ENCODE peak calls at places on chromosomes 5 and 9, in six cellular contexts. One of them, this sample, is unnamed.

GRCh38 chr9:132192728-132193127 is 30.9 kb downstream of the NTNG2 start:
- DNase-seq in IMR-90: peak; percentile 29
- DNase-seq in HepG2: no peak
- DNase-seq in Peyer's patch: no peak
- DNase-seq in ovary: no peak
- DNase-seq in HCT116: no peak
- DNase-seq in this sample: peak; percentile 47

GRCh38 chr9:130973686-130974281 is 34.7 kb upstream of the FIBCD1 start:
- DNase-seq in Peyer's patch: no peak
- DNase-seq in HCT116: no peak
- DNase-seq in HepG2: no peak
- DNase-seq in IMR-90: no peak
- DNase-seq in ovary: no peak
- DNase-seq in this sample: no peak

GRCh38 chr5:67319935-67320725 is 123.5 kb upstream of the CD180 start:
- DNase-seq in IMR-90: peak; percentile 40
- DNase-seq in Peyer's patch: no peak
- DNase-seq in HCT116: no peak
- DNase-seq in HepG2: no peak
- DNase-seq in ovary: no peak
- DNase-seq in this sample: no peak

GRCh38 chr5:40494631-40495030 is 185.1 kb upstream of the PTGER4 start:
- DNase-seq in ovary: no peak
- DNase-seq in IMR-90: no peak
- DNase-seq in HCT116: no peak
- DNase-seq in HepG2: no peak
- DNase-seq in Peyer's patch: no peak
- DNase-seq in this sample: no peak

GRCh38 chr5:134458234-134458633 is 46.6 kb upstream of the CDKN2AIPNL start:
- DNase-seq in ovary: no peak
- DNase-seq in HepG2: no peak
- DNase-seq in HCT116: no peak
- DNase-seq in Peyer's patch: no peak
- DNase-seq in IMR-90: peak; percentile 64
- DNase-seq in this sample: no peak

GRCh38 chr9:74950456-74950855 is 2.3 kb downstream of the C9orf40 start:
- DNase-seq in Peyer's patch: no peak
- DNase-seq in IMR-90: no peak
- DNase-seq in HepG2: no peak
- DNase-seq in HCT116: no peak
- DNase-seq in ovary: no peak
- DNase-seq in this sample: no peak

GRCh38 chr5:96875805-96876291 is 452 bp upstream of the ERAP2 start:
- DNase-seq in IMR-90: no peak
- DNase-seq in HCT116: no peak
- DNase-seq in ovary: no peak
- DNase-seq in HepG2: peak; percentile 73
- DNase-seq in Peyer's patch: no peak
- DNase-seq in this sample: no peak

GRCh38 chr5:169648725-169649124 is 11.7 kb downstream of the DOCK2 start:
- DNase-seq in HCT116: no peak
- DNase-seq in HepG2: no peak
- DNase-seq in Peyer's patch: no peak
- DNase-seq in ovary: no peak
- DNase-seq in IMR-90: peak; percentile 48
- DNase-seq in this sample: no peak

GRCh38 chr9:20980713-20981481 is 50.5 kb downstream of the HACD4 start:
- DNase-seq in ovary: no peak
- DNase-seq in HCT116: no peak
- DNase-seq in Peyer's patch: no peak
- DNase-seq in HepG2: no peak
- DNase-seq in IMR-90: peak; percentile 93
- DNase-seq in this sample: peak; percentile 54

GRCh38 chr9:5437254-5438216 is at the start of gene PLGRKT:
- DNase-seq in Peyer's patch: peak; percentile 98
- DNase-seq in HepG2: peak; percentile 93
- DNase-seq in HCT116: peak; percentile 80
- DNase-seq in ovary: peak; percentile 91
- DNase-seq in IMR-90: peak; percentile 87
- DNase-seq in this sample: peak; percentile 88

GRCh38 chr5:14286574-14287399 is 143.6 kb downstream of the TRIO start:
- DNase-seq in Peyer's patch: no peak
- DNase-seq in IMR-90: no peak
- DNase-seq in HepG2: no peak
- DNase-seq in ovary: no peak
- DNase-seq in HCT116: no peak
- DNase-seq in this sample: no peak

GRCh38 chr9:119375892-119376291 is 6.7 kb upstream of the BRINP1 start:
- DNase-seq in Peyer's patch: peak; percentile 47
- DNase-seq in ovary: no peak
- DNase-seq in HepG2: peak; percentile 29
- DNase-seq in IMR-90: no peak
- DNase-seq in HCT116: peak; percentile 2
- DNase-seq in this sample: no peak

GRCh38 chr9:112913326-112913725 is 22.6 kb upstream of the SLC46A2 start:
- DNase-seq in IMR-90: no peak
- DNase-seq in Peyer's patch: no peak
- DNase-seq in HepG2: no peak
- DNase-seq in HCT116: no peak
- DNase-seq in ovary: no peak
- DNase-seq in this sample: no peak

GRCh38 chr9:69971643-69972449 is 71.8 kb upstream of the MAMDC2 start:
- DNase-seq in HepG2: peak; percentile 27
- DNase-seq in Peyer's patch: peak; percentile 66
- DNase-seq in ovary: peak; percentile 83
- DNase-seq in IMR-90: peak; percentile 68
- DNase-seq in HCT116: peak; percentile 36
- DNase-seq in this sample: peak; percentile 66

GRCh38 chr5:32961066-32961429 is 249.9 kb downstream of the NPR3 start:
- DNase-seq in ovary: no peak
- DNase-seq in Peyer's patch: no peak
- DNase-seq in IMR-90: peak; percentile 31
- DNase-seq in HCT116: no peak
- DNase-seq in HepG2: no peak
- DNase-seq in this sample: no peak

GRCh38 chr9:98502976-98503325 is 205.8 kb downstream of the GABBR2 start:
- DNase-seq in HepG2: no peak
- DNase-seq in HCT116: no peak
- DNase-seq in ovary: no peak
- DNase-seq in IMR-90: peak; percentile 56
- DNase-seq in Peyer's patch: no peak
- DNase-seq in this sample: no peak

GRCh38 chr9:130539473-130540223 is 39.7 kb upstream of the FUBP3 start:
- DNase-seq in HepG2: no peak
- DNase-seq in IMR-90: peak; percentile 54
- DNase-seq in HCT116: peak; percentile 40
- DNase-seq in ovary: no peak
- DNase-seq in Peyer's patch: no peak
- DNase-seq in this sample: peak; percentile 39

GRCh38 chr5:54217826-54218503 is 92.4 kb downstream of the ARL15 start:
- DNase-seq in HCT116: peak; percentile 39
- DNase-seq in HepG2: peak; percentile 37
- DNase-seq in ovary: peak; percentile 14
- DNase-seq in IMR-90: peak; percentile 82
- DNase-seq in Peyer's patch: peak; percentile 53
- DNase-seq in this sample: peak; percentile 78

GRCh38 chr9:138083873-138084272 is 206.3 kb downstream of the CACNA1B start:
- DNase-seq in IMR-90: no peak
- DNase-seq in HCT116: no peak
- DNase-seq in HepG2: no peak
- DNase-seq in ovary: peak; percentile 1
- DNase-seq in Peyer's patch: peak; percentile 30
- DNase-seq in this sample: no peak

GRCh38 chr9:70438341-70438924 is 24.0 kb upstream of the KLF9 start:
- DNase-seq in ovary: no peak
- DNase-seq in Peyer's patch: peak; percentile 88
- DNase-seq in IMR-90: peak; percentile 73
- DNase-seq in HepG2: peak; percentile 24
- DNase-seq in HCT116: peak; percentile 68
- DNase-seq in this sample: peak; percentile 93

GRCh38 chr9:113903514-113904077 is 27.5 kb downstream of the ZNF618 start:
- DNase-seq in HCT116: no peak
- DNase-seq in ovary: no peak
- DNase-seq in HepG2: no peak
- DNase-seq in IMR-90: no peak
- DNase-seq in Peyer's patch: no peak
- DNase-seq in this sample: no peak

GRCh38 chr9:38057416-38058195 is 11.4 kb downstream of the SHB start:
- DNase-seq in ovary: no peak
- DNase-seq in HCT116: no peak
- DNase-seq in IMR-90: no peak
- DNase-seq in HepG2: no peak
- DNase-seq in Peyer's patch: no peak
- DNase-seq in this sample: no peak

GRCh38 chr5:68304421-68305052 is 89.0 kb downstream of the PIK3R1 start:
- DNase-seq in ovary: no peak
- DNase-seq in HCT116: no peak
- DNase-seq in Peyer's patch: no peak
- DNase-seq in IMR-90: no peak
- DNase-seq in HepG2: no peak
- DNase-seq in this sample: no peak

GRCh38 chr5:157100140-157100679 is 8.6 kb downstream of the HAVCR2 start:
- DNase-seq in Peyer's patch: no peak
- DNase-seq in ovary: no peak
- DNase-seq in IMR-90: peak; percentile 61
- DNase-seq in HepG2: no peak
- DNase-seq in HCT116: no peak
- DNase-seq in this sample: no peak

GRCh38 chr9:106621299-106621920 is 241.6 kb upstream of the ZNF462 start:
- DNase-seq in ovary: no peak
- DNase-seq in HCT116: no peak
- DNase-seq in HepG2: no peak
- DNase-seq in Peyer's patch: no peak
- DNase-seq in IMR-90: no peak
- DNase-seq in this sample: no peak

GRCh38 chr9:16398676-16399075 is 471.8 kb downstream of the BNC2 start:
- DNase-seq in ovary: no peak
- DNase-seq in IMR-90: no peak
- DNase-seq in HepG2: no peak
- DNase-seq in Peyer's patch: no peak
- DNase-seq in HCT116: no peak
- DNase-seq in this sample: no peak

GRCh38 chr5:110169461-110169860 is 479.7 kb downstream of the MAN2A1 start:
- DNase-seq in IMR-90: no peak
- DNase-seq in ovary: no peak
- DNase-seq in HCT116: no peak
- DNase-seq in Peyer's patch: no peak
- DNase-seq in HepG2: no peak
- DNase-seq in this sample: no peak

GRCh38 chr9:36487482-36488321 is 85.0 kb upstream of the MELK start:
- DNase-seq in Peyer's patch: peak; percentile 96
- DNase-seq in HCT116: peak; percentile 73
- DNase-seq in ovary: peak; percentile 92
- DNase-seq in HepG2: peak; percentile 80
- DNase-seq in IMR-90: peak; percentile 90
- DNase-seq in this sample: peak; percentile 88
- TF ChIP-seq POLR2A in Peyer's patch: peak; percentile 78
- TF ChIP-seq POLR2A in HCT116: peak; percentile 82
- TF ChIP-seq POLR2A in ovary: peak; percentile 78
- TF ChIP-seq POLR2A in HepG2: peak; percentile 76
- TF ChIP-seq POLR2A in IMR-90: peak; percentile 65
- TF ChIP-seq POLR2A in this sample: peak; percentile 82

DNA sequence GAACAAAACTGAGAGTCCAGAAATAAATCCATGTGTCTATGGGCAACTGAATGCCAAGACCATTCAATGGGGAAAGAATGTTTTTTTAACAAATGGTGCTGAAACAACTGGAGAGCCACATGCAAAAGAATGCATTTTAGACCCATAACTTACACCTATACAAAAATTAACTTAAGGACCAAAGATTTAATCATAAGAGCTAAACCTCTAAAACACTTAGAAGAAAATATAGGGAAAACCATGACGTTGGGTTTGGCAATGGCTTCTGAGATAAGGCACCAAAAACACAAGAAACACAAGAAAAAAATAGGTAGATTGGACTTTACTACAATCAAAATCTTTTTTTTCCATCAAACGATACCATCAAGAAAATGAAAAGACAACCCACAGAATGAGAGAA is 48.4 kb upstream of the ANKRD33B start:
- DNase-seq in Peyer's patch: no peak
- DNase-seq in HepG2: no peak
- DNase-seq in HCT116: no peak
- DNase-seq in ovary: no peak
- DNase-seq in IMR-90: no peak
- DNase-seq in this sample: no peak
- TF ChIP-seq POLR2A in Peyer's patch: no peak
- TF ChIP-seq POLR2A in HepG2: no peak
- TF ChIP-seq POLR2A in HCT116: no peak
- TF ChIP-seq POLR2A in ovary: no peak
- TF ChIP-seq POLR2A in IMR-90: no peak
- TF ChIP-seq POLR2A in this sample: no peak

DNA sequence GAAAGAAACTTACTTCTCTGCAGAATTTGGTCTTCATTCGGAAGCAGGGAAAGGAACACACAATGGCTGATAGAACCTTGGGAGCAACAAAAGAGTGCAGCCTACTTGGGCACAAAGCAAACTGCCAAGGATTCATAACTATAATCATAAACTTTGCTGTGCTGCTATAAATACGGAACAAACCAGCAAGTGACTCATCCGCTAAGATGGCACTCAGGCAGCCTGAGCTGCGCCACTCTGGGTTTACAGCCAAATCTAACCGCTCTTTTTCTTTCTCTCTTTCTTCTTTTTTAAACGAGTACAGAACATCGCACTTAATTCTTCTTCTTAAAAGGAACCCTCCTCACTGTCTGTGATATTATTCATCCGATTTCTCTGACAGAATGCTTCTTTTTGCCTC is 81.1 kb downstream of the PTPN3 start:
- DNase-seq in HepG2: no peak
- DNase-seq in IMR-90: peak; percentile 10
- DNase-seq in HCT116: no peak
- DNase-seq in ovary: no peak
- DNase-seq in Peyer's patch: no peak
- DNase-seq in this sample: no peak
- TF ChIP-seq POLR2A in HepG2: no peak
- TF ChIP-seq POLR2A in IMR-90: no peak
- TF ChIP-seq POLR2A in HCT116: no peak
- TF ChIP-seq POLR2A in ovary: no peak
- TF ChIP-seq POLR2A in Peyer's patch: no peak
- TF ChIP-seq POLR2A in this sample: no peak

DNA sequence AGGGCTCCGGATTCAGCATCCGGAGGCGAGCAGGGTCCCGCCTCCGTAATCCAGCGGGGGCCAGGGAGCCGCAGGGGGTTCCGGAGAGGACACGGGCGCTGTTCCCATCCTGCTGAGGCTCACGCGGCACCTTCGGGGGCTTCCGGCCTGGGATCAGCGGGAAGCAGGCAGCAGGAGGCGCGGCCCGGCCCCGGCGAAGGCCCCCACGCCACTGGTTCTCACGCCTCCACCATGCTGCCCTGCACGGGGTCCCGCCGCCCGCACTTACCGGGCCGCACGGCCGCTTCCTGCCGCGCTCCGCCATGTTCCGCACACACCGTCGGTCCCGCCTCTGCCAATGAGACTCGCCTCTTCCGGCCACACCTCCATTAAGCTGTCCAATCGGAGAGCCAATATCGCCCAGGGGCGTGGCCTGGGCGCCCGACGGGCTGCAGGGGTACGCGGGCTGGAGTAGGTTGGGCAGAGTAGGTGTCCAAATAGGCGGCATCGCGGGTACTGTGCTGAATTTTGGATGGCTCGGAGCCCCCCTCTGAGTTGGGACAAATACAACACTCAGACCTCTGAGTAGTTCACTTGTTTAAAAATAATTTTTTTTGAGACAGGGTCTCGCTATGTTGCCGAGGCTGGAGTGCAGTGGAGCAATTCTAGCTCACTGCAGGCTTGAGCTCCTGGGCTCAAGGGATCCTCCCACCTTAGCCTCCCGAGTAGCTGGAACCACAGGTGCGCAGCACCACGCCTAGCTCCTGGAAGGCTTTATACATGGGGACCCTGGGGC is at the start of gene SPOUT1:
- DNase-seq in HCT116: peak; percentile 81
- DNase-seq in ovary: peak; percentile 94
- DNase-seq in Peyer's patch: peak; percentile 97
- DNase-seq in HepG2: peak; percentile 84
- DNase-seq in IMR-90: peak; percentile 86
- DNase-seq in this sample: peak; percentile 92
- TF ChIP-seq POLR2A in HCT116: peak; percentile 80
- TF ChIP-seq POLR2A in ovary: peak; percentile 43
- TF ChIP-seq POLR2A in Peyer's patch: peak; percentile 23
- TF ChIP-seq POLR2A in HepG2: peak; percentile 83
- TF ChIP-seq POLR2A in IMR-90: peak; percentile 37
- TF ChIP-seq POLR2A in this sample: peak; percentile 87